ENCODE peak calls at places on chromosomes 3 and 15, in nine cellular contexts. One of them, this sample, is unnamed.

GRCh38 chr15:28977377-28978010 is 91.7 kb downstream of the APBA2 start:
- DNase-seq in fibroblast of mammary gland: peak
- DNase-seq in T-helper 9 cell: no peak
- DNase-seq in HFFc6: peak
- DNase-seq in HT-29: peak
- DNase-seq in activated CD8-positive, alpha-beta memory T cell treated with anti-CD3 and anti-CD28 coated beads, Interleukin-2, amount 50 U/mL, for 4 hours: no peak
- DNase-seq in T-helper 17 cell: no peak
- DNase-seq in stimulated activated naive B cell treated with anti-CD40 and anti-IgM and Interleukin-4, amounts not matched to agents 10 μg/mL and 1 μg/mL and 100 μg/mL, for 72 hours: no peak
- DNase-seq in Caco-2: no peak
- DNase-seq in this sample: no peak

GRCh38 chr3:85589145-85589544 is 630.4 kb downstream of the CADM2 start:
- DNase-seq in fibroblast of mammary gland: peak
- DNase-seq in T-helper 9 cell: no peak
- DNase-seq in HFFc6: no peak
- DNase-seq in HT-29: no peak
- DNase-seq in activated CD8-positive, alpha-beta memory T cell treated with anti-CD3 and anti-CD28 coated beads, Interleukin-2, amount 50 U/mL, for 4 hours: no peak
- DNase-seq in T-helper 17 cell: no peak
- DNase-seq in stimulated activated naive B cell treated with anti-CD40 and anti-IgM and Interleukin-4, amounts not matched to agents 10 μg/mL and 1 μg/mL and 100 μg/mL, for 72 hours: no peak
- DNase-seq in Caco-2: no peak
- DNase-seq in this sample: no peak

GRCh38 chr3:126555795-126556636 is 2.7 kb downstream of the C3orf22 start:
- DNase-seq in fibroblast of mammary gland: no peak
- DNase-seq in T-helper 9 cell: no peak
- DNase-seq in HFFc6: no peak
- DNase-seq in HT-29: no peak
- DNase-seq in activated CD8-positive, alpha-beta memory T cell treated with anti-CD3 and anti-CD28 coated beads, Interleukin-2, amount 50 U/mL, for 4 hours: no peak
- DNase-seq in T-helper 17 cell: peak
- DNase-seq in stimulated activated naive B cell treated with anti-CD40 and anti-IgM and Interleukin-4, amounts not matched to agents 10 μg/mL and 1 μg/mL and 100 μg/mL, for 72 hours: no peak
- DNase-seq in Caco-2: peak
- DNase-seq in this sample: no peak

GRCh38 chr3:162629372-162629771 is 1132.8 kb downstream of the OTOL1 start:
- DNase-seq in fibroblast of mammary gland: no peak
- DNase-seq in T-helper 9 cell: no peak
- DNase-seq in HFFc6: no peak
- DNase-seq in HT-29: no peak
- DNase-seq in activated CD8-positive, alpha-beta memory T cell treated with anti-CD3 and anti-CD28 coated beads, Interleukin-2, amount 50 U/mL, for 4 hours: no peak
- DNase-seq in T-helper 17 cell: no peak
- DNase-seq in stimulated activated naive B cell treated with anti-CD40 and anti-IgM and Interleukin-4, amounts not matched to agents 10 μg/mL and 1 μg/mL and 100 μg/mL, for 72 hours: no peak
- DNase-seq in Caco-2: no peak
- DNase-seq in this sample: no peak

GRCh38 chr3:113697192-113698090 is 999 bp upstream of the USF3 start:
- DNase-seq in fibroblast of mammary gland: no peak
- DNase-seq in T-helper 9 cell: no peak
- DNase-seq in HFFc6: no peak
- DNase-seq in HT-29: peak
- DNase-seq in activated CD8-positive, alpha-beta memory T cell treated with anti-CD3 and anti-CD28 coated beads, Interleukin-2, amount 50 U/mL, for 4 hours: peak
- DNase-seq in T-helper 17 cell: no peak
- DNase-seq in stimulated activated naive B cell treated with anti-CD40 and anti-IgM and Interleukin-4, amounts not matched to agents 10 μg/mL and 1 μg/mL and 100 μg/mL, for 72 hours: no peak
- DNase-seq in Caco-2: peak
- DNase-seq in this sample: peak

GRCh38 chr15:35168464-35168863 is 83.4 kb upstream of the NANOGP8 start:
- DNase-seq in fibroblast of mammary gland: peak
- DNase-seq in T-helper 9 cell: no peak
- DNase-seq in HFFc6: peak
- DNase-seq in HT-29: no peak
- DNase-seq in activated CD8-positive, alpha-beta memory T cell treated with anti-CD3 and anti-CD28 coated beads, Interleukin-2, amount 50 U/mL, for 4 hours: no peak
- DNase-seq in T-helper 17 cell: no peak
- DNase-seq in stimulated activated naive B cell treated with anti-CD40 and anti-IgM and Interleukin-4, amounts not matched to agents 10 μg/mL and 1 μg/mL and 100 μg/mL, for 72 hours: no peak
- DNase-seq in Caco-2: no peak
- DNase-seq in this sample: no peak

GRCh38 chr15:77070500-77071337 is at the start of gene TSPAN3:
- DNase-seq in fibroblast of mammary gland: peak
- DNase-seq in T-helper 9 cell: peak
- DNase-seq in HFFc6: peak
- DNase-seq in HT-29: peak
- DNase-seq in activated CD8-positive, alpha-beta memory T cell treated with anti-CD3 and anti-CD28 coated beads, Interleukin-2, amount 50 U/mL, for 4 hours: peak
- DNase-seq in T-helper 17 cell: peak
- DNase-seq in stimulated activated naive B cell treated with anti-CD40 and anti-IgM and Interleukin-4, amounts not matched to agents 10 μg/mL and 1 μg/mL and 100 μg/mL, for 72 hours: peak
- DNase-seq in Caco-2: peak
- DNase-seq in this sample: peak

GRCh38 chr15:52428297-52428696 is 100.4 kb downstream of the MYO5A start:
- DNase-seq in fibroblast of mammary gland: peak
- DNase-seq in T-helper 9 cell: no peak
- DNase-seq in HFFc6: no peak
- DNase-seq in HT-29: no peak
- DNase-seq in activated CD8-positive, alpha-beta memory T cell treated with anti-CD3 and anti-CD28 coated beads, Interleukin-2, amount 50 U/mL, for 4 hours: no peak
- DNase-seq in T-helper 17 cell: no peak
- DNase-seq in stimulated activated naive B cell treated with anti-CD40 and anti-IgM and Interleukin-4, amounts not matched to agents 10 μg/mL and 1 μg/mL and 100 μg/mL, for 72 hours: no peak
- DNase-seq in Caco-2: no peak
- DNase-seq in this sample: no peak

GRCh38 chr3:12139111-12139511 is 19.6 kb downstream of the TIMP4 start:
- DNase-seq in fibroblast of mammary gland: peak
- DNase-seq in T-helper 9 cell: no peak
- DNase-seq in HFFc6: peak
- DNase-seq in HT-29: peak
- DNase-seq in activated CD8-positive, alpha-beta memory T cell treated with anti-CD3 and anti-CD28 coated beads, Interleukin-2, amount 50 U/mL, for 4 hours: no peak
- DNase-seq in T-helper 17 cell: no peak
- DNase-seq in stimulated activated naive B cell treated with anti-CD40 and anti-IgM and Interleukin-4, amounts not matched to agents 10 μg/mL and 1 μg/mL and 100 μg/mL, for 72 hours: no peak
- DNase-seq in Caco-2: peak
- DNase-seq in this sample: no peak

This sample was measured in memory B cell.